ENCODE peak calls at places on chromosome 22, in ten cellular contexts. One of them, this sample, is unnamed.

GRCh38 chr22:30041475-30041874 is 38.8 kb upstream of the HORMAD2 start:
- DNase-seq in fibroblast of the aortic adventitia: no peak
- DNase-seq in fibroblast of lung: no peak
- DNase-seq in AG09309: no peak
- DNase-seq in neural progenitor cell: no peak
- DNase-seq in lower lobe of right lung: no peak
- DNase-seq in RWPE2: no peak
- DNase-seq in body of pancreas: no peak
- DNase-seq in cardiac muscle cell: no peak
- DNase-seq in adrenal gland: no peak
- DNase-seq in this sample: no peak

GRCh38 chr22:22210375-22210774 is 34.2 kb upstream of the VPREB1 start:
- DNase-seq in fibroblast of the aortic adventitia: peak; percentile 71
- DNase-seq in fibroblast of lung: peak; percentile 15
- DNase-seq in AG09309: no peak
- DNase-seq in neural progenitor cell: no peak
- DNase-seq in lower lobe of right lung: no peak
- DNase-seq in RWPE2: no peak
- DNase-seq in body of pancreas: no peak
- DNase-seq in cardiac muscle cell: peak; percentile 43
- DNase-seq in adrenal gland: no peak
- DNase-seq in this sample: no peak

GRCh38 chr22:29830585-29830984 is 7.5 kb downstream of the ASCC2 start:
- DNase-seq in fibroblast of the aortic adventitia: no peak
- DNase-seq in fibroblast of lung: no peak
- DNase-seq in AG09309: no peak
- DNase-seq in neural progenitor cell: no peak
- DNase-seq in lower lobe of right lung: no peak
- DNase-seq in RWPE2: no peak
- DNase-seq in body of pancreas: no peak
- DNase-seq in cardiac muscle cell: no peak
- DNase-seq in adrenal gland: peak; percentile 90
- DNase-seq in this sample: no peak

GRCh38 chr22:33451851-33452469 is 393.8 kb upstream of the SYN3 start:
- DNase-seq in fibroblast of the aortic adventitia: no peak
- DNase-seq in fibroblast of lung: no peak
- DNase-seq in AG09309: no peak
- DNase-seq in neural progenitor cell: no peak
- DNase-seq in lower lobe of right lung: no peak
- DNase-seq in RWPE2: no peak
- DNase-seq in body of pancreas: no peak
- DNase-seq in cardiac muscle cell: no peak
- DNase-seq in adrenal gland: no peak
- DNase-seq in this sample: no peak

GRCh38 chr22:20750461-20751184 is 23.3 kb upstream of the SERPIND1 start:
- DNase-seq in fibroblast of the aortic adventitia: peak; percentile 73
- DNase-seq in fibroblast of lung: peak; percentile 78
- DNase-seq in AG09309: peak; percentile 67
- DNase-seq in neural progenitor cell: no peak
- DNase-seq in lower lobe of right lung: no peak
- DNase-seq in RWPE2: no peak
- DNase-seq in body of pancreas: peak; percentile 21
- DNase-seq in cardiac muscle cell: peak; percentile 84
- DNase-seq in adrenal gland: peak; percentile 85
- DNase-seq in this sample: peak; percentile 56

GRCh38 chr22:27129266-27129665 is 471.9 kb downstream of the MIAT start:
- DNase-seq in fibroblast of the aortic adventitia: peak; percentile 64
- DNase-seq in fibroblast of lung: peak; percentile 51
- DNase-seq in AG09309: no peak
- DNase-seq in neural progenitor cell: no peak
- DNase-seq in lower lobe of right lung: no peak
- DNase-seq in RWPE2: no peak
- DNase-seq in body of pancreas: no peak
- DNase-seq in cardiac muscle cell: peak; percentile 75
- DNase-seq in adrenal gland: no peak
- DNase-seq in this sample: no peak

GRCh38 chr22:44870021-44870420 is 117.6 kb downstream of the ARHGAP8 start:
- DNase-seq in fibroblast of the aortic adventitia: peak; percentile 30
- DNase-seq in fibroblast of lung: no peak
- DNase-seq in AG09309: no peak
- DNase-seq in neural progenitor cell: peak; percentile 51
- DNase-seq in lower lobe of right lung: no peak
- DNase-seq in RWPE2: no peak
- DNase-seq in body of pancreas: no peak
- DNase-seq in cardiac muscle cell: peak; percentile 12
- DNase-seq in adrenal gland: no peak
- DNase-seq in this sample: no peak

GRCh38 chr22:29156507-29156906 is 49.2 kb upstream of the EMID1 start:
- DNase-seq in fibroblast of the aortic adventitia: no peak
- DNase-seq in fibroblast of lung: no peak
- DNase-seq in AG09309: no peak
- DNase-seq in neural progenitor cell: peak; percentile 64
- DNase-seq in lower lobe of right lung: no peak
- DNase-seq in RWPE2: no peak
- DNase-seq in body of pancreas: no peak
- DNase-seq in cardiac muscle cell: peak; percentile 30
- DNase-seq in adrenal gland: no peak
- DNase-seq in this sample: no peak

GRCh38 chr22:36156119-36156514 is 4.4 kb downstream of the APOL3 start:
- DNase-seq in fibroblast of the aortic adventitia: no peak
- DNase-seq in fibroblast of lung: no peak
- DNase-seq in AG09309: no peak
- DNase-seq in neural progenitor cell: no peak
- DNase-seq in lower lobe of right lung: no peak
- DNase-seq in RWPE2: no peak
- DNase-seq in body of pancreas: no peak
- DNase-seq in cardiac muscle cell: no peak
- DNase-seq in adrenal gland: no peak
- DNase-seq in this sample: no peak
- H3K4me3 ChIP-seq in fibroblast of the aortic adventitia: peak overlapping the region; percentile 65
- H3K4me3 ChIP-seq in fibroblast of lung: peak overlapping the region; percentile 48
- H3K4me3 ChIP-seq in AG09309: peak overlapping the region; percentile 43
- H3K4me3 ChIP-seq in neural progenitor cell: no peak overlapping the region
- H3K4me3 ChIP-seq in lower lobe of right lung: peak overlapping the region; percentile 65
- H3K4me3 ChIP-seq in RWPE2: no peak overlapping the region
- H3K4me3 ChIP-seq in body of pancreas: no peak overlapping the region
- H3K4me3 ChIP-seq in cardiac muscle cell: no peak overlapping the region
- H3K4me3 ChIP-seq in adrenal gland: peak overlapping the region; percentile 38
- H3K4me3 ChIP-seq in this sample: peak overlapping the region; percentile 49

DNA sequence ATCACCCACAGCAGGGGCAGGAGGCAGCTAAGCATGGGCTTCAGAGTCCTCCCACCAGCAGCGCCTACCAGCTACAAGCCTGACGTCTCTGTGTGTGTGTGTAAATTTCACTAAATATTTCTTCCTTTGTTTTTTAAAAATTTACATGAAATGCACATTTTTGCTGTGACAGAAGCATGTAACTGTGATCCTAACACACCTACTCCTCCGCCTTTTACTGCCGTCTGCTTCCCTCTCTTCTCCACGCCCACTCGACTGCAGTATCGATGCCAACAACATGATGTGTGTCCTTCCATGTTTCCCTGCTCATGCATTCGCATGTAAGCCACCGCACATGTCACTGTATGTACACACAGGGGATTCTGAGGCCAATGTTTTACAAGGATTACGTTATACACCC is 29.5 kb upstream of the PACSIN2 start:
- DNase-seq in fibroblast of the aortic adventitia: no peak
- DNase-seq in fibroblast of lung: no peak
- DNase-seq in AG09309: no peak
- DNase-seq in neural progenitor cell: no peak
- DNase-seq in lower lobe of right lung: no peak
- DNase-seq in RWPE2: no peak
- DNase-seq in body of pancreas: no peak
- DNase-seq in cardiac muscle cell: no peak
- DNase-seq in adrenal gland: no peak
- DNase-seq in this sample: no peak
- TF ChIP-seq CTCF in fibroblast of the aortic adventitia: no peak
- TF ChIP-seq CTCF in fibroblast of lung: no peak
- TF ChIP-seq CTCF in AG09309: no peak
- TF ChIP-seq CTCF in neural progenitor cell: no peak
- TF ChIP-seq CTCF in lower lobe of right lung: no peak
- TF ChIP-seq CTCF in RWPE2: no peak
- TF ChIP-seq CTCF in body of pancreas: no peak
- TF ChIP-seq CTCF in cardiac muscle cell: no peak
- TF ChIP-seq CTCF in adrenal gland: no peak
- TF ChIP-seq CTCF in this sample: no peak

GRCh38 chr22:50526849-50527801 is 1.7 kb upstream of the SCO2 start:
- DNase-seq in fibroblast of the aortic adventitia: peak; percentile 43
- DNase-seq in fibroblast of lung: peak; percentile 35
- DNase-seq in AG09309: no peak
- DNase-seq in neural progenitor cell: peak; percentile 24
- DNase-seq in lower lobe of right lung: peak; percentile 85
- DNase-seq in RWPE2: peak; percentile 66
- DNase-seq in body of pancreas: no peak
- DNase-seq in cardiac muscle cell: peak; percentile 67
- DNase-seq in adrenal gland: peak; percentile 51
- DNase-seq in this sample: no peak

GRCh38 chr22:50525991-50526848 is 822 bp upstream of the SCO2 start:
- DNase-seq in fibroblast of the aortic adventitia: peak; percentile 64
- DNase-seq in fibroblast of lung: peak; percentile 72
- DNase-seq in AG09309: no peak
- DNase-seq in neural progenitor cell: peak; percentile 87
- DNase-seq in lower lobe of right lung: peak; percentile 89
- DNase-seq in RWPE2: peak; percentile 81
- DNase-seq in body of pancreas: peak; percentile 79
- DNase-seq in cardiac muscle cell: peak; percentile 84
- DNase-seq in adrenal gland: peak; percentile 71
- DNase-seq in this sample: no peak

GRCh38 chr22:50528682-50529415 is 963 bp downstream of the TYMP start:
- DNase-seq in fibroblast of the aortic adventitia: no peak
- DNase-seq in fibroblast of lung: no peak
- DNase-seq in AG09309: no peak
- DNase-seq in neural progenitor cell: no peak
- DNase-seq in lower lobe of right lung: peak; percentile 64
- DNase-seq in RWPE2: no peak
- DNase-seq in body of pancreas: no peak
- DNase-seq in cardiac muscle cell: no peak
- DNase-seq in adrenal gland: no peak
- DNase-seq in this sample: no peak

GRCh38 chr22:50529416-50530279 is at the start of gene TYMP:
- DNase-seq in fibroblast of the aortic adventitia: peak; percentile 29
- DNase-seq in fibroblast of lung: no peak
- DNase-seq in AG09309: no peak
- DNase-seq in neural progenitor cell: peak; percentile 44
- DNase-seq in lower lobe of right lung: peak; percentile 90
- DNase-seq in RWPE2: peak; percentile 72
- DNase-seq in body of pancreas: peak; percentile 44
- DNase-seq in cardiac muscle cell: no peak
- DNase-seq in adrenal gland: peak; percentile 59
- DNase-seq in this sample: no peak

DNA sequence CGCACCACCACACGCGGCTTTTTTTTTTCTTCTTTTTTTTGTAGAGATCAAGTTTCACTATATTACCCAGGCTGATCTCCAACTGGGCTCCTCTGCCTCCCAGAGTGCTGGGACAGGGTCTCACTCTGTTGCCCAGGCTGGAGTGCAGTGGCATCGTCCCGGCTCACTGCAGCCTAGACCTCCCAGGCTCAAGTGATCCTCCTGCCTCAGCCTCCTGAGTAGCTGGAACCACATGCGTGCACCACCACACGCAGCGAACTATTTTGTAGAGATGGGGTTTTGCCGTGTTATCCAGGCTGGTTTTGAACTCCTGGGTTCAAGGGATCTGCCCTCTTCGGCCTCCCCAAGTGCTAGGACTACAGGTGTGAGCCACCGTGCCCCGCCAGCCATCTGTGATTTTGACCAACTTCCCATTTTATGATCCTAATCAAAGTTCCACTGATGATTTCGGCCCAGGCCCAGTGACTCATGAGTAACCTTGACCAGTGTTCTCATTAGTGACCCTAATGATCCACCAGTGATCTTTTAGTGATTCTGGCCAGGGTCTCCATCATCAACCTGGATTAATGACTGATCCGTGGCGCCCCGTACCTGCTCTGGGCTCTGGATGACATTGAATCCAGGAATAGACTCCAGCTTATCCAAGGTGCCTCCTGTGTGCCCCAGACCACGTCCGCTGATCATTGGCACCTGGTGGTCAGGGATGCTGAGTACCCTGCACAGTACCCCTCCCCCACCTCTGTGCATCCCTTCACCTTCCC is 1.7 kb downstream of the TYMP start:
- DNase-seq in fibroblast of the aortic adventitia: no peak
- DNase-seq in fibroblast of lung: no peak
- DNase-seq in AG09309: no peak
- DNase-seq in neural progenitor cell: no peak
- DNase-seq in lower lobe of right lung: peak; percentile 46
- DNase-seq in RWPE2: no peak
- DNase-seq in body of pancreas: no peak
- DNase-seq in cardiac muscle cell: no peak
- DNase-seq in adrenal gland: no peak
- DNase-seq in this sample: no peak
- H3K4me3 ChIP-seq in fibroblast of the aortic adventitia: no peak overlapping the region
- H3K4me3 ChIP-seq in fibroblast of lung: no peak overlapping the region
- H3K4me3 ChIP-seq in AG09309: no peak overlapping the region
- H3K4me3 ChIP-seq in neural progenitor cell: no peak overlapping the region
- H3K4me3 ChIP-seq in lower lobe of right lung: peak overlapping the region; percentile 79
- H3K4me3 ChIP-seq in RWPE2: no peak overlapping the region
- H3K4me3 ChIP-seq in body of pancreas: no peak overlapping the region
- H3K4me3 ChIP-seq in cardiac muscle cell: no peak overlapping the region
- H3K4me3 ChIP-seq in adrenal gland: peak overlapping the region; percentile 69
- H3K4me3 ChIP-seq in this sample: no peak overlapping the region

GRCh38 chr22:46368422-46368821 is 32.9 kb downstream of the TRMU start:
- DNase-seq in fibroblast of the aortic adventitia: no peak
- DNase-seq in fibroblast of lung: no peak
- DNase-seq in AG09309: no peak
- DNase-seq in neural progenitor cell: no peak
- DNase-seq in lower lobe of right lung: peak; percentile 36
- DNase-seq in RWPE2: no peak
- DNase-seq in body of pancreas: peak; percentile 14
- DNase-seq in cardiac muscle cell: no peak
- DNase-seq in adrenal gland: no peak
- DNase-seq in this sample: no peak

GRCh38 chr22:46366327-46366731 is 30.8 kb downstream of the TRMU start:
- DNase-seq in fibroblast of the aortic adventitia: no peak
- DNase-seq in fibroblast of lung: no peak
- DNase-seq in AG09309: no peak
- DNase-seq in neural progenitor cell: no peak
- DNase-seq in lower lobe of right lung: peak; percentile 40
- DNase-seq in RWPE2: no peak
- DNase-seq in body of pancreas: peak; percentile 16
- DNase-seq in cardiac muscle cell: no peak
- DNase-seq in adrenal gland: no peak
- DNase-seq in this sample: no peak

GRCh38 chr22:46367707-46368191 is 32.2 kb downstream of the TRMU start:
- DNase-seq in fibroblast of the aortic adventitia: peak; percentile 45
- DNase-seq in fibroblast of lung: peak; percentile 29
- DNase-seq in AG09309: no peak
- DNase-seq in neural progenitor cell: peak; percentile 82
- DNase-seq in lower lobe of right lung: peak; percentile 82
- DNase-seq in RWPE2: peak; percentile 68
- DNase-seq in body of pancreas: peak; percentile 89
- DNase-seq in cardiac muscle cell: peak; percentile 58
- DNase-seq in adrenal gland: peak; percentile 74
- DNase-seq in this sample: no peak

GRCh38 chr22:46365166-46365624 is 29.7 kb downstream of the TRMU start:
- DNase-seq in fibroblast of the aortic adventitia: no peak
- DNase-seq in fibroblast of lung: no peak
- DNase-seq in AG09309: no peak
- DNase-seq in neural progenitor cell: no peak
- DNase-seq in lower lobe of right lung: peak; percentile 35
- DNase-seq in RWPE2: no peak
- DNase-seq in body of pancreas: no peak
- DNase-seq in cardiac muscle cell: no peak
- DNase-seq in adrenal gland: no peak
- DNase-seq in this sample: no peak

DNA sequence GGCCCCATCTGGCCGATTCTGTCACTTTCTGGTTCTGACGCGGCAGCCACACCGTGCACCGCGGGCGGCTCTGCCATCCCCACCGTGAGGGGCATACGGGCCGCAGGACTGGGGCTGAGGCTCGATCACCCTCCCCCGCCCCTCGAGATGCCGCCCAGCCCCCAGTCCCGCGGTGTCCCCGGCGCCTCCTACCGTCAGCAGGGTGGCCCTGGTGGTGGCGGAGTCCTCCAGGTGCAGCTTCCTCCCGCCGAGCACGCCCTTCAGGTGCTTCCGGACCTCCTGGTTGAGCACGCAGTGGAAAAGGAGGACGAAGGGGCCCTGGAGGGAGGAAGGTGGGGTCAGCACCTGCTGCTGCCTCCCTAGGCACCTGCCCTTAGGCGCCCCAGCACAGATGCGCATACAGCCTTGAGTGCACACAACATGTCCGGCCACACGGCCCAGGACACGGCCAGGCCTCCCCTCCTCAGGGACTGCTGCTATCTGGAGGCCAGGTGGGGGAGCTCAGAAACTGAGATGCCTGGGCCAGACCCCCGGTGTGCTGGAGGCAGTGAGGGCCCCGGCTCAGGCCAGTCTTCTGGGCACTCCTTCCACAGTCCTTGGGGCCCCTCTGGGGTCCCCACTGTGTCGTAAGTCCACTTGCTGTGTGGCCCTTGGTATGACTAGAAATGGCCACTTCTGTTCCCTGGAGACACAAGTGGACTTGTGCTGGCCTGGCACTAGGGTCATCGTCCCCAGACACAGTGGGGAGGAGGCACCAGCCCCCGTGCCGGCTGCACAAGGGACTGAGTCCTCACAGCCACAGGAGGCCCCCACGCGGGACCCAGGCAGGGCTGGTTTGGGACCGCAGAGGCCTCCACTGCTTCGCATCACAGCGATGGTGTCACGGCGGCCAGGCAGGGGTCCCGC is 31.5 kb downstream of the TRMU start:
- DNase-seq in fibroblast of the aortic adventitia: no peak
- DNase-seq in fibroblast of lung: no peak
- DNase-seq in AG09309: no peak
- DNase-seq in neural progenitor cell: no peak
- DNase-seq in lower lobe of right lung: peak; percentile 45
- DNase-seq in RWPE2: no peak
- DNase-seq in body of pancreas: peak; percentile 18
- DNase-seq in cardiac muscle cell: no peak
- DNase-seq in adrenal gland: no peak
- DNase-seq in this sample: no peak
- TF ChIP-seq CTCF in fibroblast of the aortic adventitia: no peak
- TF ChIP-seq CTCF in fibroblast of lung: no peak
- TF ChIP-seq CTCF in AG09309: no peak
- TF ChIP-seq CTCF in neural progenitor cell: no peak
- TF ChIP-seq CTCF in lower lobe of right lung: no peak
- TF ChIP-seq CTCF in RWPE2: no peak
- TF ChIP-seq CTCF in body of pancreas: no peak
- TF ChIP-seq CTCF in cardiac muscle cell: no peak
- TF ChIP-seq CTCF in adrenal gland: no peak
- TF ChIP-seq CTCF in this sample: no peak

This sample was measured in AG04449.